ENCODE peak calls at places on chromosome 15, in nine cellular contexts. G, D, I, M, Q, Z, N, W and P are unnamed samples.

GRCh38 chr15:31930967-31931366 is 99.3 kb upstream of the CHRNA7 start:
- DNase-seq in G (no peak), D (no peak), I (no peak), M (no peak), Q (no peak), Z (no peak), N (no peak), W (no peak), P (no peak)

GRCh38 chr15:99443056-99443756 is 122.6 kb upstream of the MEF2A start:
- DNase-seq in G (no peak), D (no peak), I (peak), M (no peak), Q (no peak), Z (peak), N (no peak), W (no peak), P (no peak)

GRCh38 chr15:39580630-39581500 is at the start of gene THBS1:
- DNase-seq in G (peak), D (peak), I (peak), M (peak), Q (peak), Z (peak), N (peak), W (peak), P (peak)

GRCh38 chr15:90953947-90954711 is 555 bp upstream of the RCCD1 start:
- DNase-seq in G (no peak), D (no peak), I (no peak), M (no peak), Q (no peak), Z (no peak), N (no peak), W (no peak), P (no peak)

GRCh38 chr15:85003593-85004312 is 22.1 kb downstream of the PDE8A start:
- DNase-seq in G (no peak), D (no peak), I (no peak), M (no peak), Q (no peak), Z (no peak), N (no peak), W (no peak), P (no peak)

GRCh38 chr15:99564221-99565030 is 1.4 kb upstream of the MEF2A start:
- DNase-seq in G (peak), D (peak), I (no peak), M (no peak), Q (peak), Z (no peak), N (peak), W (no peak), P (peak)

GRCh38 chr15:47484119-47484518 is 233.2 kb upstream of the SEMA6D start:
- DNase-seq in G (peak), D (no peak), I (no peak), M (no peak), Q (no peak), Z (no peak), N (peak), W (no peak), P (no peak)

GRCh38 chr15:48642795-48643194 is 2.7 kb downstream of the FBN1 start:
- DNase-seq in G (no peak), D (no peak), I (no peak), M (no peak), Q (no peak), Z (no peak), N (peak), W (no peak), P (no peak)

GRCh38 chr15:31263751-31264533 is 62.7 kb upstream of the KLF13 start:
- DNase-seq in G (no peak), D (no peak), I (peak), M (peak), Q (no peak), Z (peak), N (no peak), W (no peak), P (no peak)

GRCh38 chr15:83698294-83698693 is 44.4 kb downstream of the ADAMTSL3 start:
- DNase-seq in G (peak), D (no peak), I (peak), M (peak), Q (no peak), Z (no peak), N (peak), W (peak), P (peak)

GRCh38 chr15:99486371-99487336 is 79.1 kb upstream of the MEF2A start:
- DNase-seq in G (peak), D (no peak), I (peak), M (peak), Q (peak), Z (peak), N (peak), W (peak), P (peak)

GRCh38 chr15:90033448-90033847 is 32.3 kb downstream of the ZNF710 start:
- DNase-seq in G (no peak), D (no peak), I (no peak), M (no peak), Q (no peak), Z (peak), N (no peak), W (no peak), P (no peak)

GRCh38 chr15:90165659-90166489 is 35.3 kb upstream of the SEMA4B start:
- DNase-seq in G (peak), D (peak), I (peak), M (peak), Q (no peak), Z (peak), N (peak), W (peak), P (peak)

GRCh38 chr15:82647835-82648256 is 683 bp upstream of the CPEB1 start:
- DNase-seq in G (no peak), D (no peak), I (no peak), M (no peak), Q (peak), Z (peak), N (no peak), W (no peak), P (no peak)

GRCh38 chr15:58517252-58517681 is 85.5 kb downstream of the LIPC start:
- DNase-seq in G (no peak), D (no peak), I (no peak), M (no peak), Q (peak), Z (no peak), N (no peak), W (no peak), P (no peak)

GRCh38 chr15:92908369-92909057 is 8.4 kb downstream of the CHD2 start:
- DNase-seq in G (no peak), D (no peak), I (no peak), M (no peak), Q (no peak), Z (no peak), N (no peak), W (no peak), P (no peak)
- H3K4me3 ChIP-seq in G (peak), D (peak), I (no peak), M (peak), Q (no peak), Z (no peak), N (no peak), W (peak), P (peak)

GRCh38 chr15:92273286-92273685 is 120.4 kb upstream of the ST8SIA2 start:
- DNase-seq in G (no peak), D (no peak), I (no peak), M (no peak), Q (no peak), Z (no peak), N (no peak), W (no peak), P (no peak)

GRCh38 chr15:92273732-92274131 is 119.9 kb upstream of the ST8SIA2 start:
- DNase-seq in G (no peak), D (no peak), I (no peak), M (no peak), Q (no peak), Z (no peak), N (no peak), W (no peak), P (no peak)

GRCh38 chr15:92272106-92272505 is 121.6 kb upstream of the ST8SIA2 start:
- DNase-seq in G (no peak), D (no peak), I (no peak), M (no peak), Q (no peak), Z (no peak), N (no peak), W (no peak), P (no peak)

GRCh38 chr15:92277776-92278175 is 115.9 kb upstream of the ST8SIA2 start:
- DNase-seq in G (no peak), D (no peak), I (peak), M (no peak), Q (peak), Z (no peak), N (no peak), W (peak), P (no peak)
- TF ChIP-seq CTCF in G (no peak), D (no peak), I (no peak), M (no peak), Q (no peak), Z (no peak), N (no peak), W (peak), P (no peak)

DNA sequence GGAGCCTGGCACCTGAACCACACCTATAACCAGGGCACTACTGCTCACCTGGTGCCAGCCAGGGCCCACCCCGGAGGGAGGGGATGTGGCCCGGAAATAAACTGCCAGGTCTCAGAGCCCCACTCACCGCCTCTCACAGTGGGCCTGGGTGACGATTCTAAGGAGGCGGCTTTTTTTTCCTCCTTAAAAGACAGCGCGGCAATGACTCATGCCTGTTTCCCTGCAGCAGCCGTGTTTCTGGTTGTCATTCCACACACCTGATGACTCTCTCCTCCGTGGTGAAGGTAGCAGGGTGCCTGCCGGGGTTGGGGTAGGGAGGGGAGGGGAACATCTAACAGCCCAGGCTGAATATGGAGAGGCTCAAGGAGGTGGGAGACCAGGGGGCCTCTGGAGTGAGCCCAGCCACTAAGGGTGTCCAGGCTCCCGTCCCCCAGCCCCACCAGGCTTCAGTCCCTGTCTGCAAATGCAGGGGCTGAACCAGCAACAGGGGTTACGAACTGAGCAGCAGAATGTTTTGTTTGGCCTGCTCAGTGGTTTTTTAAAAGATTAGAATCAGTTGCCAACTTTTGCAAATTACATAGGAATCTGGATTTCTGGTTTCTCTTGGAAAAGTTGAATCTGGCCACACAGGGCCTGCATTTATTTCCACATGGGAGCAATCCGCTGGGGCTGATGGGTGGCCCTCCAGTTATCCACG is 127.3 kb upstream of the LINGO1 start:
- DNase-seq in G (no peak), D (no peak), I (no peak), M (no peak), Q (no peak), Z (no peak), N (no peak), W (no peak), P (peak)
- H3K4me3 ChIP-seq in G (no peak), D (no peak), I (no peak), M (no peak), Q (no peak), Z (no peak), N (no peak), W (no peak), P (no peak)

GRCh38 chr15:63037996-63038720 is 4.4 kb upstream of the TPM1 start:
- DNase-seq in G (no peak), D (no peak), I (no peak), M (no peak), Q (no peak), Z (no peak), N (no peak), W (peak), P (no peak)

GRCh38 chr15:63038926-63039673 is 3.4 kb upstream of the TPM1 start:
- DNase-seq in G (peak), D (no peak), I (no peak), M (no peak), Q (no peak), Z (no peak), N (peak), W (no peak), P (peak)

GRCh38 chr15:63035253-63035652 is 7.3 kb upstream of the TPM1 start:
- DNase-seq in G (no peak), D (no peak), I (no peak), M (no peak), Q (peak), Z (peak), N (no peak), W (no peak), P (no peak)

GRCh38 chr15:63034568-63034967 is 8.0 kb upstream of the TPM1 start:
- DNase-seq in G (no peak), D (no peak), I (no peak), M (no peak), Q (no peak), Z (no peak), N (no peak), W (no peak), P (no peak)

GRCh38 chr15:63035977-63036376 is 6.6 kb upstream of the TPM1 start:
- DNase-seq in G (no peak), D (no peak), I (no peak), M (no peak), Q (no peak), Z (no peak), N (no peak), W (no peak), P (no peak)
- TF ChIP-seq CTCF in G (peak), D (peak), I (no peak), M (no peak), Q (no peak), Z (no peak), N (no peak), W (no peak), P (no peak)

GRCh38 chr15:65862682-65863081 is 6.6 kb upstream of the RAB11A start:
- DNase-seq in G (peak), D (peak), I (peak), M (no peak), Q (peak), Z (peak), N (peak), W (peak), P (peak)

GRCh38 chr15:65868546-65869126 is 655 bp upstream of the RAB11A start:
- DNase-seq in G (no peak), D (no peak), I (no peak), M (no peak), Q (no peak), Z (no peak), N (no peak), W (no peak), P (no peak)

GRCh38 chr15:65857718-65858402 is 11.4 kb upstream of the RAB11A start:
- DNase-seq in G (no peak), D (no peak), I (no peak), M (no peak), Q (no peak), Z (peak), N (no peak), W (no peak), P (no peak)

GRCh38 chr15:65867244-65867643 is 2.0 kb upstream of the RAB11A start:
- DNase-seq in G (no peak), D (no peak), I (no peak), M (no peak), Q (no peak), Z (no peak), N (no peak), W (no peak), P (no peak)

GRCh38 chr15:65863106-65863505 is 6.2 kb upstream of the RAB11A start:
- DNase-seq in G (no peak), D (no peak), I (no peak), M (no peak), Q (no peak), Z (peak), N (no peak), W (no peak), P (no peak)
- H3K4me3 ChIP-seq in G (no peak), D (no peak), I (no peak), M (no peak), Q (no peak), Z (no peak), N (no peak), W (no peak), P (no peak)

GRCh38 chr15:70902105-70902504 is 9.5 kb downstream of the LRRC49 start:
- DNase-seq in G (peak), D (no peak), I (no peak), M (no peak), Q (no peak), Z (no peak), N (peak), W (peak), P (peak)

GRCh38 chr15:70906842-70907241 is 14.2 kb downstream of the LRRC49 start:
- DNase-seq in G (peak), D (no peak), I (no peak), M (no peak), Q (no peak), Z (no peak), N (peak), W (no peak), P (peak)

GRCh38 chr15:70910958-70911357 is 18.3 kb downstream of the LRRC49 start:
- DNase-seq in G (no peak), D (no peak), I (no peak), M (no peak), Q (peak), Z (no peak), N (no peak), W (no peak), P (no peak)

GRCh38 chr15:70912187-70912586 is 19.6 kb downstream of the LRRC49 start:
- DNase-seq in G (no peak), D (no peak), I (no peak), M (no peak), Q (no peak), Z (no peak), N (no peak), W (peak), P (no peak)

DNA sequence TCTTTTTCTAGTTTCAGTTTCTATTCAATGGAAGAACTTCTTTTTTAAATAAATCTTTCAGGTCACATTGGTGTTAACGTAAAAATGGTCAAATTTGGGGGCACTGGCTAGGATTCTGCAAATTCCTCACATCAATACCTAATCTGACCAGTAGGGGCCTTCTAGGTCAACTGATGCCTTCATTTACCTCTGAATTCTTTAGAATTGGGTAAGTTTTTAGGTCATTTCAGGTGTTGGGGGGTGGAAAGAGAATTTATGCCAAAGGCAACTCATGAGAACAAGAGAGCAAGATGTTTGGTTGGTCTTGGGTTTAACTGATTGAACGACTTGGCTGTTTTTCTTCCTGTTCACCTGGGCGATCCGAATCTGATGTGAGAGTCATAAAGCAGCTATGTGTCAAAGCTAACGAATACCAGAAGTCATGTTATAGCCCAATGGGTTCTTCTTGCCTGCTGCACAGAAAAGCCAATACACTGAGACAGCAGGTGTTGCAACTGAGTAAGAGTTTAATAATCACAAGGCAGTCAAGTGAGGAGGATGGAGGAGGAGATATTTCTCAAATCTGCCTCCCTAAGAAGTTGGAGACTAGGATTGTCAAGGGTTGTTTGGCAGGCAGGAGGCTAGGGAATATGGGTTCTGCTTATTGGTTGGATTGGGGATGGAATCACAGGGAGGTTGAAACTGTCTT is 15.3 kb downstream of the LRRC49 start:
- DNase-seq in G (no peak), D (no peak), I (no peak), M (no peak), Q (no peak), Z (no peak), N (no peak), W (no peak), P (no peak)
- TF ChIP-seq CTCF in G (peak), D (no peak), I (no peak), M (no peak), Q (no peak), Z (no peak), N (peak), W (peak), P (peak)

DNA sequence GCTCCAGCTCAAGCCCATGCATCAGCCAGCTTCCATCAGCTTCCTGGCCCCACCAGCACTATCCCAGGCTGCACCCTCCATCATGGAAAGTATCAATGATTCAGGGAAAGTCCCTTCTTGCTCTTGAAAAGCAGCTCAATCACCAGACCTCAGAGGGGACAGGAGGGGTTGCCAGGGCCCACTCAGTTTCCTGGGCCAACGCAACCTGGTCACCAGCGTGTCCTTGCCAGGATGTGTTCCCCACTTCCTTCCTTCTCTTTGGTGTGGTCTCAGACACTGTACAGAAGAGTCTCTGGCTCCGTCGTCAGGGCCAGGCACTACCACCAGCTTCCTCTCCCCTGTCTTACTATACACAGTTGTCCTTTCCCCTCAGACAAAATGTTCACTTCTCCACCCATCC is 3.0 kb downstream of the HDC start:
- DNase-seq in G (no peak), D (no peak), I (no peak), M (no peak), Q (no peak), Z (no peak), N (no peak), W (no peak), P (no peak)
- H3K4me3 ChIP-seq in G (no peak), D (no peak), I (no peak), M (no peak), Q (no peak), Z (no peak), N (no peak), W (no peak), P (no peak)

GRCh38 chr15:23628612-23629233 is 18.9 kb downstream of the MAGEL2 start:
- DNase-seq in G (no peak), D (no peak), I (no peak), M (no peak), Q (no peak), Z (no peak), N (no peak), W (no peak), P (no peak)

GRCh38 chr15:23629234-23629805 is 18.3 kb downstream of the MAGEL2 start:
- DNase-seq in G (peak), D (no peak), I (no peak), M (no peak), Q (peak), Z (no peak), N (no peak), W (peak), P (no peak)
- TF ChIP-seq CTCF in G (peak), D (peak), I (no peak), M (no peak), Q (peak), Z (no peak), N (peak), W (peak), P (peak)

DNA sequence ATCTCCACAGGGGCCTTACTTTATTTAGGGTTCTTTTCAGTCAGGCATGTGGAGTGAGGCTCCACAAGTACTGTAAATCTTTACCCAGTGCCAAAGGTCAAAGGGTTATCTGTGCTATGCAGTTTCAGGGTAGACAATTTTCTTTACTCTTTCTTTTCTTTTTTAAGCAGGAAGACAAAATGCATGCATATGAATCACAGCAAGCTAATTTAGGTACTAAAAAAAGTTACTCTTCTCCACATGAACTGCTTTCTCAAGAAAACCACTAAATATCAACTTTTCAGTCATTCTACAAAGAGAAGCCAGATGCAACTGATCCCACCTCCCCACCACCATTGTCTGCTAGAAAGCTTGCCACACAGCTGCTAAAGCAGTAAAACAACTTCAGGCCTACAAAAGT is 73.3 kb upstream of the PYGO1 start:
- DNase-seq in G (peak), D (peak), I (no peak), M (no peak), Q (peak), Z (no peak), N (peak), W (no peak), P (peak)
- H3K4me3 ChIP-seq in G (no peak), D (no peak), I (no peak), M (no peak), Q (no peak), Z (no peak), N (no peak), W (no peak), P (no peak)

GRCh38 chr15:94253742-94254141 is 22.4 kb downstream of the MCTP2 start:
- DNase-seq in G (no peak), D (no peak), I (no peak), M (no peak), Q (no peak), Z (no peak), N (no peak), W (no peak), P (no peak)
- TF ChIP-seq CTCF in G (no peak), D (no peak), I (no peak), M (no peak), Q (no peak), Z (no peak), N (no peak), W (no peak), P (no peak)